ENCODE peak calls at places on chromosome 1, in four cellular contexts. V, S, T and K are unnamed samples.

GRCh38 chr1:201112173-201112731 is at the start of gene CACNA1S:
- DNase-seq in V (no peak), S (no peak), T (peak; percentile 53), K (no peak)

GRCh38 chr1:110672001-110672752 is 2.6 kb downstream of the KCNA3 start:
- DNase-seq in V (no peak), T (peak; percentile 69), S (no peak), K (no peak)

GRCh38 chr1:218304281-218305039 is 19.4 kb downstream of the RRP15 start:
- DNase-seq in T (peak; percentile 32), V (peak; percentile 65), S (peak; percentile 74), K (no peak)

GRCh38 chr1:29453502-29454240 is 217.3 kb downstream of the PTPRU start:
- DNase-seq in T (peak; percentile 83), S (no peak), V (peak; percentile 29), K (no peak)

GRCh38 chr1:55559802-55560201 is 344.6 kb upstream of the USP24 start:
- DNase-seq in V (no peak), S (no peak), T (no peak), K (no peak)

GRCh38 chr1:164794310-164794709 is 235.3 kb downstream of the PBX1 start:
- DNase-seq in V (peak; percentile 90), T (no peak), S (no peak), K (no peak)

GRCh38 chr1:1155258-1155657 is 18.4 kb upstream of the TTLL10 start:
- DNase-seq in V (no peak), S (no peak), T (no peak), K (no peak)

GRCh38 chr1:78840447-78841251 is 165.9 kb downstream of the ADGRL4 start:
- DNase-seq in T (peak; percentile 68), S (no peak), V (peak; percentile 85), K (peak; percentile 13)

GRCh38 chr1:151535326-151536271 is 4.5 kb upstream of the TUFT1 start:
- DNase-seq in T (no peak), S (no peak), V (no peak), K (no peak)
- TF ChIP-seq CTCF in T (no peak), S (no peak), V (no peak), K (no peak)

DNA sequence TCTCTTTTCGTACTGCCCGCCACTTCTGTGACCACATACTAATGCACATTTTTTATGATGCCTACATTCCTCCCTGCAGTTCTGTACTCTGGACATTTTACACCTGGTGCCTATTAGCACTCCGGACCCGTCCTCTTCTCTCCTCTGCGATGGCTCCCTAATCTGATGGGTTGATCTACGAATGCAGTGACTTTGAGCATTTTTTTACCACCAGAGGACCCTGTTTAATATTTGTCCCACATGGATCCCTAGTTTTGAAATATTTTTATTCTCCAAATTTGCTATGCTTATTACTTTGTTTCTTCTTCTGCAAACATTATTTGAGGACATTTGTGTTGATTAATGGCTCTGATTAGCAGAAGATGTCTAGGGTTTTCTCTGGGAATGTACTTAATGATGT is 5.2 kb downstream of the PPFIA4 start:
- DNase-seq in V (no peak), S (no peak), T (no peak), K (no peak)
- TF ChIP-seq CTCF in V (peak; percentile 40), S (no peak), T (peak; percentile 57), K (peak; percentile 29)

GRCh38 chr1:53552146-53552940 is 93.1 kb downstream of the DMRTB1 start:
- DNase-seq in T (peak; percentile 55), S (peak; percentile 1), V (no peak), K (peak; percentile 2)

GRCh38 chr1:53554592-53555305 is 95.5 kb downstream of the DMRTB1 start:
- DNase-seq in S (no peak), T (no peak), V (no peak), K (no peak)

GRCh38 chr1:53552981-53553733 is 94.0 kb downstream of the DMRTB1 start:
- DNase-seq in V (no peak), S (peak; percentile 7), T (no peak), K (peak; percentile 1)

GRCh38 chr1:53551428-53551995 is 92.3 kb downstream of the DMRTB1 start:
- DNase-seq in T (no peak), V (no peak), S (peak; percentile 1), K (peak; percentile 0)

GRCh38 chr1:53553734-53554509 is 94.7 kb downstream of the DMRTB1 start:
- DNase-seq in T (no peak), V (no peak), S (peak; percentile 5), K (peak; percentile 0)
- TF ChIP-seq CTCF in T (no peak), V (no peak), S (no peak), K (no peak)

GRCh38 chr1:5597991-5598823 is 394.0 kb downstream of the NPHP4 start:
- DNase-seq in V (no peak), S (no peak), T (peak; percentile 52), K (no peak)
- TF ChIP-seq CTCF in V (no peak), S (no peak), T (peak; percentile 43), K (no peak)

DNA sequence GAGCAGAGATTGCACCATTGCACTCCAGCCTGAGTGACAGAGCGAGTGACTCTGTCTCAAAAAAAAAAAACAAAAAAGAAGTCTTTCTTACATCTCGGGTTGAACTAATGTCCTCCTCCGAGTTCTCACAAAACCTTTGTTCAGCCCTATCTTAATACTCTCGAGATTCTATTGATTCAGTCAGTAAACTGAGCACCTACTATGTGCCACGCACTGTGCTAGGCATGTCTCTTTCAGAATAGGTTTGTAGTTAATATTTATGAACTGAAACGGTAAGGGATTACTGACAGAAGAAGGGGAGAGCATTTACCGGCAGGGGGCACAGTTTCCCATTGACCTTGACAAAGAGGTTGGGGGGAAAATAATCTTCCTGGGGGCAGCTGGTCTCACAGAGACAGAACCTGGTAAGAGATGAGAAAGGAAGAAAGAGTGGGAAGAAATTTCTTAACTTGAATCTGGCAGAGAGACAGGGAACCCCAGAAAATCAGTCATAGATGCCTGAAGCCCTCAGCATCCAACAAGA is 3.4 kb downstream of the PIAS3 start:
- DNase-seq in V (no peak), T (no peak), S (no peak), K (no peak)
- TF ChIP-seq CTCF in V (peak; percentile 22), T (no peak), S (no peak), K (no peak)

DNA sequence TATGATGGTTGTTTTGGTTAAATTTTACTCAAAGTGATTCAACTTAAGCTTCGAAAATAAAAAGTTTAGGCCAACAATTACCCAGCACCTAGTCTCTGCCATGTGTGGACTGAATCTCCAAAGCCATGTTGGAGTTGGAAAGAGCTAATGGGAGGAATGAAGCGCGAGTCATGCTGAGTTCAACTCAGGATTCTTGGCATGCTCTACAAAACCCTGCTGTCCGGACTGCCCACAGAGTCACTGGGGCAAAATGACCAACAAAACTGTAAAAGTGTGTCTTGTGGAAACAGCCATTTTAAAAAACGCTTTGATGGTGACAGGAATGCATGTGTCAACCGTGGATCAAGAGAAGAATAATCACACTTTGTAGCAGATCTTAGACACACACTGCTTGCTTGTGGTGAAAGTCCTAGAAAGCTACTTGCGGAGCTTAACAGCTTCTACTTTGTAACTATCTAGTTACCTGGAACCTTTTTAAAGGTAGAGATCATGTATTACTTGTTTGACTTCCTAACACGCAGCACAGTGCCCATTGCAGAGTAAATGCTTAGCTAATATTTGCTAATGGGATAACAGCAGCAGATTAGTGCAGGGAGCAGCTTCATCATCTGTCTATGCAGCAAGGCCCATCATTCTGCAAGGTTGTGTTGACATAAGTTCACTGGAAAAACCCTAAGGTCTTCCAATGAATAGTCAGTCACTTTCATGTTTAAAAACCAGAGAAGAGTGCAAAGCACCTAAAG is 7.0 kb upstream of the GBP6 start:
- DNase-seq in S (no peak), T (no peak), V (no peak), K (no peak)
- TF ChIP-seq CTCF in S (no peak), T (no peak), V (no peak), K (no peak)

GRCh38 chr1:8899046-8899445 is 20.6 kb upstream of the ENO1 start:
- DNase-seq in T (no peak), S (no peak), V (no peak), K (no peak)

GRCh38 chr1:8903908-8904650 is 25.6 kb upstream of the ENO1 start:
- DNase-seq in V (peak; percentile 87), T (no peak), S (no peak), K (no peak)

GRCh38 chr1:8903410-8903809 is 24.9 kb upstream of the ENO1 start:
- DNase-seq in S (no peak), V (no peak), T (no peak), K (no peak)

GRCh38 chr1:8905582-8906191 is 27.2 kb upstream of the ENO1 start:
- DNase-seq in T (no peak), V (no peak), S (no peak), K (no peak)

GRCh38 chr1:8902765-8903164 is 24.3 kb upstream of the ENO1 start:
- DNase-seq in V (no peak), S (no peak), T (no peak), K (no peak)
- TF ChIP-seq CTCF in V (peak; percentile 38), S (no peak), T (no peak), K (no peak)

GRCh38 chr1:66925558-66925910 is 744 bp downstream of the MIER1 start:
- DNase-seq in T (no peak), S (no peak), V (no peak), K (no peak)
- TF ChIP-seq CTCF in T (no peak), S (no peak), V (no peak), K (no peak)

GRCh38 chr1:50438945-50439344 is 15.7 kb upstream of the DMRTA2 start:
- DNase-seq in T (no peak), S (no peak), V (no peak), K (no peak)
- TF ChIP-seq CTCF in T (peak; percentile 15), S (no peak), V (peak; percentile 30), K (no peak)

DNA sequence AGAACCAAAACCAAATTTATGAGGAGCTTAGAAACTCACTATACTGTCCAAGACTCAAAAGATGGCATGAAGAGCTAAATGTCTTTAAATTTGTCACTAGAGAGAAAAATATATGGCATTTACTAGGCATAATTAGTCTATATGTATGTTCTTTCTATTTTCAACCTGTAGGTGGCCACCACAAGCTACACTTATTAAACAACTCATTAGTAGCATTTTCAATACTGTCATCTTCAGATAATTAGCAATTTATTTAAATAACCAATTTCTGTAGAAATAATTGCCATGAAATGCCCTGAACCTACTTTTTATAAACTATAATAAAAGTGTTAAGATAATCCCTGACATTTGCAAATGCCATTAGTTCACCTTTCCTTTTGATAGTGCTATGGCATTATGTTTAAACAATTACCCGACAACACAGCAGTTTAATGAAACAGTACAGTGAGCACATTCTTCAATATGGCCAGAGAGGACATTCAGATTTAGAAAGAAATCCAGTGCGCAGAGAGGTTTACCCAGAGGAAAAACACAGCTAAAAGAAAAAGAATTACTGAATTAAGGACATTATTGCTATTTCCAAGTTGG is 522.5 kb downstream of the PTBP2 start:
- DNase-seq in V (no peak), S (no peak), T (peak; percentile 15), K (no peak)
- TF ChIP-seq CTCF in V (peak; percentile 22), S (peak; percentile 64), T (peak; percentile 64), K (peak; percentile 40)